ENCODE peak calls at places on chromosomes 13 and 19, in five cellular contexts. W, E, F, O and Q are unnamed samples.

GRCh38 chr13:101155920-101156319 is 260.4 kb downstream of the NALCN start:
- DNase-seq in E (no peak), O (no peak), F (no peak), W (no peak), Q (no peak)

GRCh38 chr19:14166448-14166847 is 30.1 kb upstream of the ASF1B start:
- DNase-seq in O (no peak), E (no peak), W (no peak), F (no peak), Q (no peak)

GRCh38 chr13:110716235-110716505 is 2.7 kb downstream of the ING1 start:
- DNase-seq in E (peak; percentile 48), O (no peak), F (no peak), W (peak; percentile 30), Q (no peak)

GRCh38 chr19:53507523-53508442 is 30.2 kb upstream of the ZNF331 start:
- DNase-seq in O (no peak), F (no peak), W (no peak), E (no peak), Q (no peak)

GRCh38 chr19:55836340-55836739 is at the start of gene NLRP4:
- DNase-seq in W (peak; percentile 48), F (no peak), E (no peak), O (no peak), Q (no peak)

GRCh38 chr13:58476176-58476575 is 844.6 kb downstream of the PCDH17 start:
- DNase-seq in F (no peak), W (no peak), O (no peak), E (no peak), Q (no peak)

GRCh38 chr19:39127812-39128510 is 2.4 kb downstream of the PAK4 start:
- DNase-seq in F (no peak), E (no peak), O (no peak), W (no peak), Q (no peak)

GRCh38 chr13:37617162-37617561 is 18.6 kb upstream of the POSTN start:
- DNase-seq in F (no peak), W (peak; percentile 92), E (no peak), O (peak; percentile 59), Q (peak; percentile 79)

GRCh38 chr13:43272866-43273265 is 249.5 kb downstream of the DNAJC15 start:
- DNase-seq in W (peak; percentile 6), O (no peak), E (no peak), F (no peak), Q (no peak)

GRCh38 chr13:93244141-93244917 is 17.7 kb downstream of the GPC6 start:
- DNase-seq in F (no peak), E (peak; percentile 26), O (peak; percentile 59), W (peak; percentile 57), Q (peak; percentile 57)

GRCh38 chr19:16198363-16198636 is 589 bp downstream of the AP1M1 start:
- DNase-seq in E (no peak), W (no peak), F (no peak), O (no peak), Q (no peak)

GRCh38 chr13:70960841-70961443 is 852.7 kb upstream of the KLHL1 start:
- DNase-seq in W (peak; percentile 16), O (peak; percentile 5), E (no peak), F (no peak), Q (peak; percentile 12)

GRCh38 chr13:60134376-60134775 is 29.4 kb downstream of the DIAPH3 start:
- DNase-seq in W (no peak), F (no peak), E (no peak), O (no peak), Q (peak; percentile 12)